ENCODE peak calls at places on chromosomes 16 and 17, in eight cellular contexts. One of them, this sample, is unnamed.

GRCh38 chr17:32266389-32267269 is 997 bp downstream of the RHBDL3 start:
- DNase-seq in activated effector memory CD4-positive, alpha-beta T cell treated with anti-CD3 and anti-CD28 coated beads, Interleukin-2, amount 50 U/mL, for 16 hours: peak
- DNase-seq in K562: peak
- DNase-seq in myocyte: no peak
- DNase-seq in midbrain: no peak
- DNase-seq in substantia nigra: peak
- DNase-seq in CMK: no peak
- DNase-seq in GM20000: peak
- DNase-seq in this sample: no peak

GRCh38 chr16:52350031-52350430 is 196.9 kb downstream of the TOX3 start:
- DNase-seq in activated effector memory CD4-positive, alpha-beta T cell treated with anti-CD3 and anti-CD28 coated beads, Interleukin-2, amount 50 U/mL, for 16 hours: no peak
- DNase-seq in K562: no peak
- DNase-seq in myocyte: no peak
- DNase-seq in midbrain: no peak
- DNase-seq in substantia nigra: no peak
- DNase-seq in CMK: no peak
- DNase-seq in GM20000: no peak
- DNase-seq in this sample: no peak

GRCh38 chr17:30378191-30378796 is 433 bp upstream of the CPD start:
- DNase-seq in activated effector memory CD4-positive, alpha-beta T cell treated with anti-CD3 and anti-CD28 coated beads, Interleukin-2, amount 50 U/mL, for 16 hours: peak
- DNase-seq in K562: peak
- DNase-seq in myocyte: no peak
- DNase-seq in midbrain: peak
- DNase-seq in substantia nigra: peak
- DNase-seq in CMK: no peak
- DNase-seq in GM20000: peak
- DNase-seq in this sample: no peak

GRCh38 chr17:7029659-7030058 is 6.2 kb upstream of the SLC16A13 start:
- DNase-seq in activated effector memory CD4-positive, alpha-beta T cell treated with anti-CD3 and anti-CD28 coated beads, Interleukin-2, amount 50 U/mL, for 16 hours: peak
- DNase-seq in K562: no peak
- DNase-seq in myocyte: no peak
- DNase-seq in midbrain: no peak
- DNase-seq in substantia nigra: no peak
- DNase-seq in CMK: no peak
- DNase-seq in GM20000: no peak
- DNase-seq in this sample: no peak

GRCh38 chr16:84520778-84521770 is 16.6 kb upstream of the MEAK7 start:
- DNase-seq in activated effector memory CD4-positive, alpha-beta T cell treated with anti-CD3 and anti-CD28 coated beads, Interleukin-2, amount 50 U/mL, for 16 hours: no peak
- DNase-seq in K562: no peak
- DNase-seq in myocyte: no peak
- DNase-seq in midbrain: no peak
- DNase-seq in substantia nigra: no peak
- DNase-seq in CMK: no peak
- DNase-seq in GM20000: no peak
- DNase-seq in this sample: no peak

GRCh38 chr16:19245326-19245925 is 40.1 kb upstream of the CLEC19A start:
- DNase-seq in activated effector memory CD4-positive, alpha-beta T cell treated with anti-CD3 and anti-CD28 coated beads, Interleukin-2, amount 50 U/mL, for 16 hours: no peak
- DNase-seq in K562: no peak
- DNase-seq in myocyte: peak
- DNase-seq in midbrain: no peak
- DNase-seq in substantia nigra: no peak
- DNase-seq in CMK: no peak
- DNase-seq in GM20000: no peak
- DNase-seq in this sample: no peak

GRCh38 chr16:2284797-2285576 is 17.1 kb upstream of the RNPS1 start:
- DNase-seq in activated effector memory CD4-positive, alpha-beta T cell treated with anti-CD3 and anti-CD28 coated beads, Interleukin-2, amount 50 U/mL, for 16 hours: no peak
- DNase-seq in K562: no peak
- DNase-seq in myocyte: no peak
- DNase-seq in midbrain: no peak
- DNase-seq in substantia nigra: no peak
- DNase-seq in CMK: no peak
- DNase-seq in GM20000: no peak
- DNase-seq in this sample: no peak

GRCh38 chr16:48110982-48111381 is 44.8 kb downstream of the ABCC12 start:
- DNase-seq in activated effector memory CD4-positive, alpha-beta T cell treated with anti-CD3 and anti-CD28 coated beads, Interleukin-2, amount 50 U/mL, for 16 hours: no peak
- DNase-seq in K562: no peak
- DNase-seq in myocyte: no peak
- DNase-seq in midbrain: no peak
- DNase-seq in substantia nigra: no peak
- DNase-seq in CMK: no peak
- DNase-seq in GM20000: no peak
- DNase-seq in this sample: no peak

GRCh38 chr16:3149630-3150345 is 15.0 kb downstream of the ZNF213 start:
- DNase-seq in activated effector memory CD4-positive, alpha-beta T cell treated with anti-CD3 and anti-CD28 coated beads, Interleukin-2, amount 50 U/mL, for 16 hours: peak
- DNase-seq in K562: peak
- DNase-seq in myocyte: peak
- DNase-seq in midbrain: peak
- DNase-seq in substantia nigra: peak
- DNase-seq in CMK: peak
- DNase-seq in GM20000: peak
- DNase-seq in this sample: no peak

GRCh38 chr16:87295259-87295658 is 21.9 kb downstream of the C16orf95 start:
- DNase-seq in activated effector memory CD4-positive, alpha-beta T cell treated with anti-CD3 and anti-CD28 coated beads, Interleukin-2, amount 50 U/mL, for 16 hours: no peak
- DNase-seq in K562: peak
- DNase-seq in myocyte: no peak
- DNase-seq in midbrain: no peak
- DNase-seq in substantia nigra: no peak
- DNase-seq in CMK: no peak
- DNase-seq in GM20000: no peak
- DNase-seq in this sample: no peak

GRCh38 chr17:77312786-77313599 is 172.2 kb downstream of the SEC14L1 start:
- DNase-seq in activated effector memory CD4-positive, alpha-beta T cell treated with anti-CD3 and anti-CD28 coated beads, Interleukin-2, amount 50 U/mL, for 16 hours: no peak
- DNase-seq in K562: no peak
- DNase-seq in myocyte: no peak
- DNase-seq in midbrain: peak
- DNase-seq in substantia nigra: no peak
- DNase-seq in CMK: no peak
- DNase-seq in GM20000: no peak
- DNase-seq in this sample: peak

GRCh38 chr16:88522276-88522949 is 47.8 kb upstream of the ZC3H18 start:
- DNase-seq in activated effector memory CD4-positive, alpha-beta T cell treated with anti-CD3 and anti-CD28 coated beads, Interleukin-2, amount 50 U/mL, for 16 hours: no peak
- DNase-seq in K562: no peak
- DNase-seq in myocyte: no peak
- DNase-seq in midbrain: no peak
- DNase-seq in substantia nigra: no peak
- DNase-seq in CMK: no peak
- DNase-seq in GM20000: no peak
- DNase-seq in this sample: no peak

GRCh38 chr16:24430937-24431760 is 108.2 kb upstream of the RBBP6 start:
- DNase-seq in activated effector memory CD4-positive, alpha-beta T cell treated with anti-CD3 and anti-CD28 coated beads, Interleukin-2, amount 50 U/mL, for 16 hours: no peak
- DNase-seq in K562: no peak
- DNase-seq in myocyte: no peak
- DNase-seq in midbrain: no peak
- DNase-seq in substantia nigra: no peak
- DNase-seq in CMK: no peak
- DNase-seq in GM20000: no peak
- DNase-seq in this sample: no peak

GRCh38 chr17:7340179-7340578 is 3.9 kb downstream of the ACAP1 start:
- DNase-seq in activated effector memory CD4-positive, alpha-beta T cell treated with anti-CD3 and anti-CD28 coated beads, Interleukin-2, amount 50 U/mL, for 16 hours: no peak
- DNase-seq in K562: no peak
- DNase-seq in myocyte: peak
- DNase-seq in midbrain: no peak
- DNase-seq in substantia nigra: no peak
- DNase-seq in CMK: no peak
- DNase-seq in GM20000: no peak
- DNase-seq in this sample: no peak

GRCh38 chr17:40355123-40355803 is 9.3 kb downstream of the GJD3 start:
- DNase-seq in activated effector memory CD4-positive, alpha-beta T cell treated with anti-CD3 and anti-CD28 coated beads, Interleukin-2, amount 50 U/mL, for 16 hours: peak
- DNase-seq in K562: peak
- DNase-seq in myocyte: peak
- DNase-seq in midbrain: peak
- DNase-seq in substantia nigra: peak
- DNase-seq in CMK: no peak
- DNase-seq in GM20000: peak
- DNase-seq in this sample: peak

GRCh38 chr17:80693511-80693910 is 148.9 kb downstream of the RPTOR start:
- DNase-seq in activated effector memory CD4-positive, alpha-beta T cell treated with anti-CD3 and anti-CD28 coated beads, Interleukin-2, amount 50 U/mL, for 16 hours: no peak
- DNase-seq in K562: no peak
- DNase-seq in myocyte: no peak
- DNase-seq in midbrain: no peak
- DNase-seq in substantia nigra: no peak
- DNase-seq in CMK: no peak
- DNase-seq in GM20000: no peak
- DNase-seq in this sample: no peak

GRCh38 chr17:57689254-57689653 is 55.8 kb downstream of the CCDC182 start:
- DNase-seq in activated effector memory CD4-positive, alpha-beta T cell treated with anti-CD3 and anti-CD28 coated beads, Interleukin-2, amount 50 U/mL, for 16 hours: no peak
- DNase-seq in K562: no peak
- DNase-seq in myocyte: peak
- DNase-seq in midbrain: no peak
- DNase-seq in substantia nigra: no peak
- DNase-seq in CMK: no peak
- DNase-seq in GM20000: no peak
- DNase-seq in this sample: no peak

GRCh38 chr16:12321363-12321762 is 344.8 kb downstream of the SNX29 start:
- DNase-seq in activated effector memory CD4-positive, alpha-beta T cell treated with anti-CD3 and anti-CD28 coated beads, Interleukin-2, amount 50 U/mL, for 16 hours: no peak
- DNase-seq in K562: no peak
- DNase-seq in myocyte: no peak
- DNase-seq in midbrain: no peak
- DNase-seq in substantia nigra: no peak
- DNase-seq in CMK: no peak
- DNase-seq in GM20000: no peak
- DNase-seq in this sample: no peak

GRCh38 chr16:27582883-27583282 is 32.9 kb downstream of the KATNIP start:
- DNase-seq in activated effector memory CD4-positive, alpha-beta T cell treated with anti-CD3 and anti-CD28 coated beads, Interleukin-2, amount 50 U/mL, for 16 hours: no peak
- DNase-seq in K562: no peak
- DNase-seq in myocyte: no peak
- DNase-seq in midbrain: no peak
- DNase-seq in substantia nigra: no peak
- DNase-seq in CMK: no peak
- DNase-seq in GM20000: no peak
- DNase-seq in this sample: no peak

GRCh38 chr16:5347561-5347960 is 250.0 kb upstream of the EEF2KMT start:
- DNase-seq in activated effector memory CD4-positive, alpha-beta T cell treated with anti-CD3 and anti-CD28 coated beads, Interleukin-2, amount 50 U/mL, for 16 hours: no peak
- DNase-seq in K562: no peak
- DNase-seq in myocyte: no peak
- DNase-seq in midbrain: no peak
- DNase-seq in substantia nigra: no peak
- DNase-seq in CMK: no peak
- DNase-seq in GM20000: no peak
- DNase-seq in this sample: no peak

GRCh38 chr16:84532299-84532724 is 27.9 kb upstream of the MEAK7 start:
- DNase-seq in activated effector memory CD4-positive, alpha-beta T cell treated with anti-CD3 and anti-CD28 coated beads, Interleukin-2, amount 50 U/mL, for 16 hours: no peak
- DNase-seq in K562: no peak
- DNase-seq in myocyte: peak
- DNase-seq in midbrain: no peak
- DNase-seq in substantia nigra: no peak
- DNase-seq in CMK: peak
- DNase-seq in GM20000: no peak
- DNase-seq in this sample: no peak

GRCh38 chr16:5059386-5060072 is 6.2 kb downstream of the C16orf89 start:
- DNase-seq in activated effector memory CD4-positive, alpha-beta T cell treated with anti-CD3 and anti-CD28 coated beads, Interleukin-2, amount 50 U/mL, for 16 hours: no peak
- DNase-seq in K562: no peak
- DNase-seq in myocyte: no peak
- DNase-seq in midbrain: no peak
- DNase-seq in substantia nigra: no peak
- DNase-seq in CMK: no peak
- DNase-seq in GM20000: no peak
- DNase-seq in this sample: peak

GRCh38 chr17:16281351-16281750 is 64.3 kb downstream of the PIGL start:
- DNase-seq in activated effector memory CD4-positive, alpha-beta T cell treated with anti-CD3 and anti-CD28 coated beads, Interleukin-2, amount 50 U/mL, for 16 hours: no peak
- DNase-seq in K562: no peak
- DNase-seq in myocyte: peak
- DNase-seq in midbrain: no peak
- DNase-seq in substantia nigra: no peak
- DNase-seq in CMK: no peak
- DNase-seq in GM20000: no peak
- DNase-seq in this sample: no peak

GRCh38 chr17:78716814-78717393 is 65.2 kb downstream of the CYTH1 start:
- DNase-seq in activated effector memory CD4-positive, alpha-beta T cell treated with anti-CD3 and anti-CD28 coated beads, Interleukin-2, amount 50 U/mL, for 16 hours: peak
- DNase-seq in K562: no peak
- DNase-seq in myocyte: peak
- DNase-seq in midbrain: peak
- DNase-seq in substantia nigra: peak
- DNase-seq in CMK: no peak
- DNase-seq in GM20000: no peak
- DNase-seq in this sample: no peak

GRCh38 chr17:30586818-30587595 is 109.8 kb downstream of the GOSR1 start:
- DNase-seq in activated effector memory CD4-positive, alpha-beta T cell treated with anti-CD3 and anti-CD28 coated beads, Interleukin-2, amount 50 U/mL, for 16 hours: no peak
- DNase-seq in K562: no peak
- DNase-seq in myocyte: peak
- DNase-seq in midbrain: no peak
- DNase-seq in substantia nigra: no peak
- DNase-seq in CMK: no peak
- DNase-seq in GM20000: no peak
- DNase-seq in this sample: no peak

GRCh38 chr16:66058181-66058580 is 308.3 kb upstream of the CDH5 start:
- DNase-seq in activated effector memory CD4-positive, alpha-beta T cell treated with anti-CD3 and anti-CD28 coated beads, Interleukin-2, amount 50 U/mL, for 16 hours: no peak
- DNase-seq in K562: no peak
- DNase-seq in myocyte: no peak
- DNase-seq in midbrain: no peak
- DNase-seq in substantia nigra: no peak
- DNase-seq in CMK: no peak
- DNase-seq in GM20000: no peak
- DNase-seq in this sample: no peak

GRCh38 chr16:84284168-84284722 is 10.4 kb upstream of the WFDC1 start:
- DNase-seq in activated effector memory CD4-positive, alpha-beta T cell treated with anti-CD3 and anti-CD28 coated beads, Interleukin-2, amount 50 U/mL, for 16 hours: no peak
- DNase-seq in K562: peak
- DNase-seq in myocyte: no peak
- DNase-seq in midbrain: no peak
- DNase-seq in substantia nigra: no peak
- DNase-seq in CMK: no peak
- DNase-seq in GM20000: no peak
- DNase-seq in this sample: no peak

GRCh38 chr16:68490829-68491575 is 42.7 kb upstream of the SMPD3 start:
- DNase-seq in activated effector memory CD4-positive, alpha-beta T cell treated with anti-CD3 and anti-CD28 coated beads, Interleukin-2, amount 50 U/mL, for 16 hours: no peak
- DNase-seq in K562: no peak
- DNase-seq in myocyte: no peak
- DNase-seq in midbrain: no peak
- DNase-seq in substantia nigra: no peak
- DNase-seq in CMK: no peak
- DNase-seq in GM20000: no peak
- DNase-seq in this sample: no peak

GRCh38 chr17:48630009-48630924 is 4.1 kb upstream of the HOXB9 start:
- DNase-seq in activated effector memory CD4-positive, alpha-beta T cell treated with anti-CD3 and anti-CD28 coated beads, Interleukin-2, amount 50 U/mL, for 16 hours: no peak
- DNase-seq in K562: no peak
- DNase-seq in myocyte: no peak
- DNase-seq in midbrain: no peak
- DNase-seq in substantia nigra: no peak
- DNase-seq in CMK: no peak
- DNase-seq in GM20000: no peak
- DNase-seq in this sample: peak

GRCh38 chr17:3668279-3669084 is at the start of the genes EMC6 and TAX1BP3:
- DNase-seq in activated effector memory CD4-positive, alpha-beta T cell treated with anti-CD3 and anti-CD28 coated beads, Interleukin-2, amount 50 U/mL, for 16 hours: peak
- DNase-seq in K562: peak
- DNase-seq in myocyte: peak
- DNase-seq in midbrain: peak
- DNase-seq in substantia nigra: peak
- DNase-seq in CMK: peak
- DNase-seq in GM20000: peak
- DNase-seq in this sample: peak

GRCh38 chr17:5883775-5884665 is 186.2 kb upstream of the WSCD1 start:
- DNase-seq in activated effector memory CD4-positive, alpha-beta T cell treated with anti-CD3 and anti-CD28 coated beads, Interleukin-2, amount 50 U/mL, for 16 hours: no peak
- DNase-seq in K562: no peak
- DNase-seq in myocyte: no peak
- DNase-seq in midbrain: no peak
- DNase-seq in substantia nigra: no peak
- DNase-seq in CMK: no peak
- DNase-seq in GM20000: no peak
- DNase-seq in this sample: no peak

GRCh38 chr16:21104124-21104860 is 46.4 kb downstream of the DNAH3 start:
- DNase-seq in activated effector memory CD4-positive, alpha-beta T cell treated with anti-CD3 and anti-CD28 coated beads, Interleukin-2, amount 50 U/mL, for 16 hours: no peak
- DNase-seq in K562: no peak
- DNase-seq in myocyte: peak
- DNase-seq in midbrain: no peak
- DNase-seq in substantia nigra: no peak
- DNase-seq in CMK: no peak
- DNase-seq in GM20000: no peak
- DNase-seq in this sample: no peak

GRCh38 chr16:77406680-77407079 is 28.2 kb downstream of the ADAMTS18 start:
- DNase-seq in activated effector memory CD4-positive, alpha-beta T cell treated with anti-CD3 and anti-CD28 coated beads, Interleukin-2, amount 50 U/mL, for 16 hours: no peak
- DNase-seq in K562: no peak
- DNase-seq in myocyte: no peak
- DNase-seq in midbrain: no peak
- DNase-seq in substantia nigra: no peak
- DNase-seq in CMK: no peak
- DNase-seq in GM20000: no peak
- DNase-seq in this sample: no peak

GRCh38 chr16:74605746-74606520 is 981 bp downstream of the GLG1 start:
- DNase-seq in activated effector memory CD4-positive, alpha-beta T cell treated with anti-CD3 and anti-CD28 coated beads, Interleukin-2, amount 50 U/mL, for 16 hours: peak
- DNase-seq in K562: no peak
- DNase-seq in myocyte: peak
- DNase-seq in midbrain: peak
- DNase-seq in substantia nigra: no peak
- DNase-seq in CMK: no peak
- DNase-seq in GM20000: no peak
- DNase-seq in this sample: no peak